ENCODE peak calls at places on chromosomes 3 and 15, in ten cellular contexts. O is A549, G is neural progenitor cell, R is fibroblast of lung, Y is osteocyte, Q is colonic mucosa, U is AG09319, T is Panc1, I is BE2C, A is lower lobe of right lung. P is an unnamed sample.
A peak's percentile ranks its signal among the peaks of the same experiment; 100 is the strongest.

GRCh38 chr15:78207641-78208340 is 26.6 kb downstream of the ACSBG1 start:
- DNase-seq in O (no peak), Q (peak; percentile 16), R (no peak), T (no peak), A (no peak), G (no peak), U (no peak), Y (peak; percentile 36), I (no peak), P (no peak)

GRCh38 chr3:120536642-120537041 is 59.5 kb upstream of the NDUFB4 start:
- DNase-seq in Q (no peak), A (no peak), R (no peak), Y (no peak), I (no peak), G (no peak), O (no peak), T (no peak), U (no peak), P (peak; percentile 37)

GRCh38 chr3:152050782-152051405 is 177.5 kb downstream of the SUCNR1 start:
- DNase-seq in T (no peak), I (no peak), O (no peak), Q (no peak), G (no peak), Y (no peak), U (no peak), R (peak; percentile 23), A (no peak), P (peak; percentile 39)

GRCh38 chr15:39030291-39031070 is 465.9 kb upstream of the RASGRP1 start:
- DNase-seq in U (no peak), A (no peak), R (no peak), T (no peak), I (no peak), Y (no peak), O (no peak), Q (no peak), G (no peak), P (no peak)

GRCh38 chr3:153595186-153595815 is 433.3 kb downstream of the RAP2B start:
- DNase-seq in Q (no peak), O (peak; percentile 33), I (no peak), T (peak; percentile 32), U (no peak), R (peak; percentile 34), G (peak; percentile 36), Y (no peak), A (no peak), P (peak; percentile 69)

GRCh38 chr3:187015903-187016638 is 85.7 kb downstream of the ST6GAL1 start:
- DNase-seq in G (no peak), Q (peak; percentile 26), T (no peak), Y (peak; percentile 32), R (no peak), A (no peak), I (no peak), U (no peak), O (no peak), P (no peak)

GRCh38 chr15:34366271-34367043 is 539 bp downstream of the LPCAT4 start:
- DNase-seq in G (peak; percentile 81), Q (peak; percentile 91), Y (no peak), T (no peak), A (peak; percentile 73), O (peak; percentile 66), I (peak; percentile 75), U (no peak), R (peak; percentile 56), P (peak; percentile 75)

GRCh38 chr3:151835751-151836550 is 22.0 kb downstream of the AADAC start:
- DNase-seq in Q (no peak), A (no peak), T (no peak), U (no peak), G (peak; percentile 6), I (no peak), O (peak; percentile 41), Y (no peak), R (peak; percentile 81), P (peak; percentile 66)

DNA sequence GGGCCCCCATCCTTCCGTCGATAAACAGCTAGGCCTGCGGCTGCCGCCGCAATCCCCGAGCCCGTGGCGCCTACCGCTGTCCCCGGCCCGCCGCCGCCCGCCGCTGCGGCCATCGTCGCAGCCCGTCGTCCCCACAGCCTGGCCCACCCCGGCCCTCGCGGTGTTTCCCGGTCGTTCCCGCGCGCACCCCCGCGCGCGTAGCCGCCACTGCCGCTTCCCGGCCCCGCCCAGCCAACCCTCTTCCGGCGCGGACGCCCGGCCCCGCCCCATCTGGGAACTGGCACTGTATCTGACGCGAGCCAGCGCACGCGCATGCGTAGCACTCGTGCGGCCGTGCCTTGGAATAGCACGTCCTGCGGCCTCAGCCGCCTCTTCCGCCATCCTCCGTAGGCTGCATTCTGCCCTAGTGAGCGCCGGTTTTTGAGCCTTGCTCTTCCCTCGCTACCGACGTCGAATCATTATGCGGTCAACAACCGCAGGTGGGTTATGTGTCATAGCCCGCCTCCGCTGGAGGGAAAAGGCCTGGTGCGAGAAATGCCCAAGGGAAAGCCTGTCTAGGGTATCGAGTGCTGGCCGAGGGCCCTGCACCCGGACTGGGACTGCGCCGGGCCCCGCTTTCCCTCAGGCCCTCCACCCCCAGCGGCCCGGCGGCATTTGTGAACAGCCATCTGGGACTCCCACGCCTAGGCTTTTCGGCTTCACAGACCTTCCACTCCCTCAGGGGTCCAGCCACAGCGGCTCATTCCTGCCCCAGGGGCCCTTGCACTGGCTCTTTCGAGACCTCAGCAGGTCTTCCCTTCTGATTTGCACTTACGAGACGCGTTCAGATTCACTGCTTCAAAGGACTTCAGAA is at the start of gene SMARCC1:
- DNase-seq in U (peak; percentile 93), R (peak; percentile 94), Q (peak; percentile 99), A (peak; percentile 100), Y (peak; percentile 100), G (peak; percentile 100), T (peak; percentile 67), I (peak; percentile 96), O (peak; percentile 96), P (peak; percentile 97)
- TF ChIP-seq CTCF in U (no peak), R (no peak), Q (no peak), A (peak; percentile 10), Y (no peak), G (no peak), T (no peak), I (no peak), O (no peak), P (no peak)

DNA sequence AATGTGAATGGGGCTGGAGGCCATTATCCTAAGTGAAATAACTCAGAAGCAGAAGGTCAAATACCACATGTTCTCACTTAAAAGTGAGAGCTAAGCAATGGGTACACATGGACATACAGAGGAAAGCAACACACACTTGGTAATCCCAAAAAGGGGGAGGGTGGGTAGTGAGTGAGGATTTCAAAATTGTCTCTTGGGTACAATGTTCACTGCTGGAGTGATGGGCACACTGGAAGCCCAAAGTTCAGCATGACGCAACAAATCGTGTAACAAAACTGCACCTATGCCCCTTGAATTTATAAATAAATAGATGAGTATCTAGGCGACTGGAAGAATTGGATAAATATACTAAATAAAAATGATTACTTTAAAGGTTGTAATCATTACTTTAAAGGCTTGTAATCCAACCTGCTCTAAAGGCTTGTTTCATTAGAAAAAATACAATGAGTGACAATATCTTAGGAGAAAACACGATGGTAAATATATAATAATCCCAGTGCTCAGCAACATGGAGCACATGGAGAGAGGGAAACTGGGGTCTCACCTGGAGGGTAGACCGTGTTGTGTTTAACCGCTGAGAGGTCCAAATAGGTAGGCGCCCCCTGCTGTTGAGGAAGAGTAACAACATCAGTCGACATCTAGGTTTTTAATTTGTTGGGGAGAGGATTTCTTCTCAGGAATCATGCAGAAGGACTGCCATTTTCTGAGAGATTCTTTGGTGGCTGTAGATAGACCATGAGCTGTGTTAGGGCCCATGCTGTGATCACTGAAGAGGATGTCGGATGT is 78.5 kb upstream of the ROBO1 start:
- DNase-seq in I (no peak), G (peak; percentile 24), Q (no peak), A (no peak), R (no peak), Y (no peak), O (peak; percentile 17), U (no peak), T (no peak), P (no peak)
- TF ChIP-seq CTCF in I (peak; percentile 75), G (peak; percentile 73), Q (no peak), A (peak; percentile 29), R (no peak), Y (peak; percentile 46), O (no peak), U (peak; percentile 8), T (peak; percentile 60), P (no peak)

GRCh38 chr15:75791337-75791713 is 51.9 kb upstream of the UBE2Q2 start:
- DNase-seq in I (no peak), T (no peak), R (no peak), Q (no peak), O (no peak), G (no peak), Y (no peak), A (no peak), U (no peak), P (no peak)

GRCh38 chr15:75786564-75786925 is 56.7 kb upstream of the UBE2Q2 start:
- DNase-seq in R (no peak), I (peak; percentile 39), T (no peak), O (no peak), A (no peak), Y (no peak), Q (no peak), U (no peak), G (no peak), P (no peak)

GRCh38 chr15:75782926-75783325 is 60.3 kb upstream of the UBE2Q2 start:
- DNase-seq in A (no peak), Y (peak; percentile 65), U (no peak), I (no peak), Q (no peak), G (no peak), R (no peak), T (no peak), O (no peak), P (no peak)

GRCh38 chr15:75790631-75791336 is 52.5 kb upstream of the UBE2Q2 start:
- DNase-seq in Q (no peak), Y (peak; percentile 72), O (no peak), G (no peak), R (no peak), A (no peak), T (no peak), U (no peak), I (no peak), P (no peak)

GRCh38 chr15:75785771-75786563 is 57.3 kb upstream of the UBE2Q2 start:
- DNase-seq in Y (peak; percentile 80), G (peak; percentile 81), A (no peak), U (no peak), Q (peak; percentile 9), T (no peak), O (peak; percentile 13), R (peak; percentile 9), I (peak; percentile 90), P (peak; percentile 8)
- TF ChIP-seq CTCF in Y (no peak), G (peak; percentile 60), A (no peak), U (peak; percentile 16), Q (no peak), T (peak; percentile 32), O (no peak), R (no peak), I (peak; percentile 80), P (peak; percentile 19)

DNA sequence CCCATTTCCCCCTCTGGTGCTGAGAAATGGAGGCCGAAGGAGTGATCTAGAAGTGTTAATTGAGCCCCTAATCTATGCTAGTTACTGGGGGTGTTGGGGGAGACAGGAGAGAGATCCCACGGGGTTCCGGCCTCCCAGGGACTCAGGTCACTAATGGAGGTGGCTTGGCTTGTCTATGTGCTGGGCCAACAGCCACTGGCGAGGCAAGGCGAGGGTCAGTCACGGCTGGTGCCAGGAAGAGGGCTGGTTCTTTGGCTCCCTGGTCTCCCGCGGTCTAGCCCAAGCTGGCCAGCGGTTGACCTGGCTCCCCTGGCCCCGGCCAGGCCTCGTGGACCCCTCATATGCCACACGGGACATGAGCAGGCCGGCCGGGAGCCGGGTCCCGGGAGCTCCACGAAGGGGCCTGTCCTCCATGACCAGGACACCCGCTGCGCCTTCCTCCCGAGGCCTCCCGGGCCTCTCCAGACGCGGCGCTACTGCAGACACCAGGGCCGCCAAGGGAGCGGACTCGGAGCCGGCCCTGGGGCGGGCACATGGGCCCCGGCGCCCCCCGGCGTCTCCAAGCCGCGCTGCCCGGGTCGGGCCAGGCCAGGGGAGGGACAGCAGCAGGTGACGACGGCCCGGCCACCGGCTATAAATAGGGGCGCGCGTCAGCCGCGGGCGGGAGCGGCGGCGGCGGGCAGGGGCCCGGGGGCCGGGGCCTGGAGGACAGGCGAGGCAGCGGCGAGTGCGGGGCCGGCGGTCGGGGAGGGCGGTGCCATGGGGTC is at the start of gene ALPK3:
- DNase-seq in G (peak; percentile 63), Y (no peak), I (no peak), A (peak; percentile 70), U (no peak), Q (no peak), T (no peak), R (peak; percentile 19), O (no peak), P (no peak)
- TF ChIP-seq CTCF in G (no peak), Y (no peak), I (no peak), A (peak; percentile 6), U (no peak), Q (no peak), T (no peak), R (no peak), O (no peak), P (no peak)

P was measured in cardiac fibroblast.